ENCODE peak calls at places on chromosomes 11 and 22, in eight cellular contexts. U is activated naive CD4-positive, alpha-beta T cell; Z is effector memory CD4-positive, alpha-beta T cell; T is NCI-H1092; X is activated CD4-positive, CD25-positive, alpha-beta regulatory T cell; H is naive thymus-derived CD8-positive, alpha-beta T cell; Q is islet precursor cell; E is HEK293T. D is an unnamed sample.

GRCh38 chr11:38680746-38681145 is 2082.7 kb upstream of the RAG2 start:
- DNase-seq in U (no peak), Z (no peak), T (no peak), X (no peak), H (no peak), Q (no peak), E (no peak), D (no peak)

GRCh38 chr11:89436071-89436470 is 55.1 kb downstream of the NOX4 start:
- DNase-seq in U (no peak), Z (no peak), T (no peak), X (no peak), H (no peak), Q (peak; percentile 93), E (no peak), D (peak; percentile 38)

GRCh38 chr11:14376920-14377319 is 17.9 kb upstream of the RRAS2 start:
- DNase-seq in U (no peak), Z (no peak), T (no peak), X (no peak), H (no peak), Q (no peak), E (no peak), D (peak; percentile 33)

GRCh38 chr11:68827733-68828132 is 14.0 kb downstream of the CPT1A start:
- DNase-seq in U (no peak), Z (no peak), T (no peak), X (no peak), H (no peak), Q (no peak), E (no peak), D (no peak)

GRCh38 chr11:859394-860131 is 16.9 kb downstream of the TSPAN4 start:
- DNase-seq in U (no peak), Z (no peak), T (peak; percentile 77), X (no peak), H (no peak), Q (no peak), E (no peak), D (no peak)

GRCh38 chr11:10386861-10387208 is 68.2 kb upstream of the AMPD3 start:
- DNase-seq in U (no peak), Z (no peak), T (no peak), X (no peak), H (no peak), Q (no peak), E (no peak), D (no peak)

GRCh38 chr11:121132211-121132976 is 31.4 kb downstream of the TECTA start:
- DNase-seq in U (no peak), Z (no peak), T (no peak), X (no peak), H (no peak), Q (no peak), E (peak; percentile 25), D (no peak)

GRCh38 chr11:69637601-69637955 is 3.4 kb upstream of the CCND1 start:
- DNase-seq in U (no peak), Z (no peak), T (no peak), X (no peak), H (no peak), Q (peak; percentile 80), E (no peak), D (peak; percentile 83)

GRCh38 chr11:37984991-37985390 is 1387.0 kb upstream of the RAG2 start:
- DNase-seq in U (no peak), Z (no peak), T (no peak), X (no peak), H (no peak), Q (no peak), E (no peak), D (no peak)

GRCh38 chr11:77188323-77188911 is 60.4 kb downstream of the MYO7A start:
- DNase-seq in U (peak; percentile 45), Z (peak; percentile 18), T (peak; percentile 82), X (peak; percentile 36), H (peak; percentile 59), Q (peak; percentile 87), E (peak; percentile 81), D (peak; percentile 94)

GRCh38 chr22:24437091-24437490 is 9.7 kb downstream of the ADORA2A start:
- DNase-seq in U (no peak), Z (no peak), T (no peak), X (no peak), H (no peak), Q (peak; percentile 45), E (no peak), D (peak; percentile 17)

GRCh38 chr22:44620129-44620840 is 81.7 kb upstream of the PRR5 start:
- DNase-seq in U (peak; percentile 73), Z (peak; percentile 79), T (no peak), X (peak; percentile 71), H (peak; percentile 83), Q (peak; percentile 71), E (no peak), D (peak; percentile 91)

GRCh38 chr22:42515896-42516295 is 3.7 kb downstream of the RRP7A start:
- DNase-seq in U (no peak), Z (no peak), T (no peak), X (no peak), H (no peak), Q (no peak), E (no peak), D (peak; percentile 41)

GRCh38 chr11:64970731-64971151 is 1.2 kb downstream of the MAJIN start:
- DNase-seq in U (no peak), Z (no peak), T (no peak), X (no peak), H (no peak), Q (no peak), E (no peak), D (no peak)

GRCh38 chr11:126534141-126534805 is 178.8 kb downstream of the ST3GAL4 start:
- DNase-seq in U (no peak), Z (no peak), T (no peak), X (no peak), H (no peak), Q (no peak), E (no peak), D (no peak)

GRCh38 chr11:124717421-124717785 is 22.3 kb upstream of the NRGN start:
- DNase-seq in U (no peak), Z (no peak), T (no peak), X (no peak), H (no peak), Q (no peak), E (no peak), D (no peak)

GRCh38 chr11:72259490-72259889 is 15.5 kb upstream of the PHOX2A start:
- DNase-seq in U (no peak), Z (no peak), T (no peak), X (no peak), H (no peak), Q (no peak), E (no peak), D (no peak)

GRCh38 chr11:35418847-35419712 is at the start of gene SLC1A2:
- DNase-seq in U (no peak), Z (no peak), T (peak; percentile 32), X (no peak), H (no peak), Q (peak; percentile 72), E (peak; percentile 42), D (peak; percentile 80)

GRCh38 chr11:72119188-72119587 is 6.7 kb upstream of the ANAPC15 start:
- DNase-seq in U (no peak), Z (no peak), T (no peak), X (no peak), H (no peak), Q (no peak), E (no peak), D (no peak)

GRCh38 chr11:6455070-6455469 is 14.3 kb upstream of the HPX start:
- DNase-seq in U (no peak), Z (no peak), T (no peak), X (no peak), H (no peak), Q (no peak), E (no peak), D (no peak)

GRCh38 chr22:30562391-30562790 is 12.1 kb downstream of the GAL3ST1 start:
- DNase-seq in U (no peak), Z (no peak), T (no peak), X (no peak), H (no peak), Q (no peak), E (no peak), D (no peak)

GRCh38 chr22:45208993-45209838 is 31.5 kb downstream of the KIAA0930 start:
- DNase-seq in U (peak; percentile 6), Z (no peak), T (no peak), X (no peak), H (no peak), Q (no peak), E (peak; percentile 54), D (peak; percentile 91)

GRCh38 chr11:102791271-102792036 is 6.5 kb downstream of the MMP1 start:
- DNase-seq in U (no peak), Z (no peak), T (no peak), X (no peak), H (no peak), Q (no peak), E (no peak), D (no peak)

GRCh38 chr22:29263791-29264216 is 4.0 kb downstream of the RHBDD3 start:
- DNase-seq in U (no peak), Z (no peak), T (no peak), X (no peak), H (no peak), Q (no peak), E (no peak), D (no peak)

GRCh38 chr11:8047382-8047781 is 33.6 kb upstream of the TUB start:
- DNase-seq in U (no peak), Z (no peak), T (no peak), X (no peak), H (no peak), Q (peak; percentile 40), E (no peak), D (no peak)

GRCh38 chr11:134098566-134099184 is 29.8 kb downstream of the JAM3 start:
- DNase-seq in U (no peak), Z (no peak), T (no peak), X (no peak), H (no peak), Q (no peak), E (no peak), D (no peak)

GRCh38 chr11:75328426-75329277 is 22.8 kb downstream of the ARRB1 start:
- DNase-seq in U (peak; percentile 38), Z (peak; percentile 19), T (peak; percentile 83), X (peak; percentile 46), H (peak; percentile 52), Q (peak; percentile 94), E (peak; percentile 66), D (peak; percentile 91)

GRCh38 chr22:35071784-35072183 is 5.8 kb downstream of the ISX start:
- DNase-seq in U (no peak), Z (no peak), T (no peak), X (no peak), H (no peak), Q (no peak), E (no peak), D (no peak)

GRCh38 chr11:129853508-129854228 is 38.0 kb downstream of the TMEM45B start:
- DNase-seq in U (peak; percentile 79), Z (peak; percentile 68), T (peak; percentile 79), X (peak; percentile 69), H (peak; percentile 79), Q (no peak), E (no peak), D (no peak)

GRCh38 chr11:110710520-110711381 is 1.5 kb downstream of the ARHGAP20 start:
- DNase-seq in U (no peak), Z (no peak), T (peak; percentile 35), X (no peak), H (no peak), Q (peak; percentile 61), E (peak; percentile 59), D (peak; percentile 73)

GRCh38 chr11:30435488-30435887 is 112.6 kb downstream of the ARL14EP start:
- DNase-seq in U (no peak), Z (no peak), T (no peak), X (no peak), H (no peak), Q (no peak), E (no peak), D (no peak)